ENCODE peak calls at places on chromosomes 13 and 19, in eight cellular contexts. H, Q, I, J, C, G, F and P are unnamed samples.

GRCh38 chr13:112444001-112444311 is 67.8 kb downstream of the SPACA7 start:
- DNase-seq in J (peak; percentile 26), I (peak; percentile 34), H (peak; percentile 44), C (peak; percentile 71), Q (peak; percentile 90), F (peak; percentile 64), G (peak; percentile 54), P (peak; percentile 66)

GRCh38 chr13:98761126-98761978 is 8.9 kb upstream of the SLC15A1 start:
- DNase-seq in C (peak; percentile 81), I (no peak), Q (no peak), J (peak; percentile 39), H (peak; percentile 34), F (no peak), G (peak; percentile 68), P (peak; percentile 40)

GRCh38 chr19:38247734-38248268 is 8.4 kb downstream of the PPP1R14A start:
- DNase-seq in C (peak; percentile 41), Q (no peak), H (peak; percentile 80), J (peak; percentile 63), G (no peak), F (no peak), I (no peak), P (no peak)

GRCh38 chr19:53606031-53606430 is 25.8 kb upstream of the DPRX start:
- DNase-seq in I (no peak), F (no peak), G (no peak), J (no peak), H (no peak), C (no peak), Q (no peak), P (no peak)

GRCh38 chr19:42184401-42184861 is 33.0 kb downstream of the DEDD2 start:
- DNase-seq in F (peak; percentile 79), C (peak; percentile 90), G (peak; percentile 67), H (peak; percentile 59), Q (peak; percentile 97), I (peak; percentile 64), J (peak; percentile 84), P (peak; percentile 72)

GRCh38 chr13:104460553-104460952 is 1394.3 kb upstream of the SLC10A2 start:
- DNase-seq in H (no peak), J (peak; percentile 53), Q (no peak), F (no peak), I (no peak), C (no peak), G (no peak), P (no peak)

GRCh38 chr13:30880151-30880551 is 25.9 kb upstream of the MEDAG start:
- DNase-seq in F (no peak), H (no peak), J (peak; percentile 82), G (no peak), I (no peak), Q (no peak), C (peak; percentile 87), P (no peak)

GRCh38 chr19:18233224-18233825 is 7.1 kb upstream of the PDE4C start:
- DNase-seq in H (peak; percentile 39), Q (peak; percentile 93), C (peak; percentile 68), G (peak; percentile 48), J (peak; percentile 45), I (no peak), F (no peak), P (peak; percentile 64)

GRCh38 chr19:13176345-13176744 is 26.1 kb downstream of the IER2 start:
- DNase-seq in Q (no peak), J (peak; percentile 79), G (no peak), F (no peak), H (no peak), C (no peak), I (no peak), P (no peak)

GRCh38 chr13:36750046-36750445 is 69.0 kb upstream of the RFXAP start:
- DNase-seq in J (no peak), H (no peak), F (no peak), Q (no peak), G (no peak), I (no peak), C (no peak), P (no peak)

GRCh38 chr13:37149380-37149779 is 43.9 kb upstream of the CSNK1A1L start:
- DNase-seq in J (no peak), G (no peak), F (no peak), I (no peak), Q (peak; percentile 10), C (no peak), H (no peak), P (no peak)

GRCh38 chr13:37602743-37603381 is 4.3 kb upstream of the POSTN start:
- DNase-seq in G (no peak), C (peak; percentile 70), F (no peak), Q (no peak), I (no peak), J (peak; percentile 36), H (peak; percentile 5), P (no peak)

DNA sequence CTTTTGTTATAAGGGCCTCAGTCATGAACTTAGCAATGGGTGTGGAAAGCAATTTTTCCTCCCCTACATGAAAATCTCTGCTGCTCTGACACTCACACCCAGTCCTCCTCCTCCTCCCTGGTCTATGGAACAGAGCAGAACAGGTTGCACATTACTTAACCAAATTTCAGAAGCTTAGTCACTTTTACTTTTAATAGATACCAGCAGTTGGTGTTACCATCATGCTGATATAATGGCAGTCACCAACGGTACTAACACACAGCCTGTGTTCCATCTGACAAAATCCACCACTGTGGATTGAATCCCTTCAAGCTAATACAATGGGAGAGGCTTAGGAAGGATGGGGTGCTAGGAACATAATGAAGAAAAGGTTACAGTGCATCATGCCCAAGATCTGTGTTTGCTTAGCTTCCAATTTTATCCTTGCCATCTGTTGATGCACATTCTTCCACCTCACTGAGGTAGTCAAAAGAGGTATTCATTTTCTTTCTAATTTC is 9.8 kb downstream of the TPT1 start:
- DNase-seq in Q (no peak), J (no peak), F (no peak), G (no peak), C (no peak), H (no peak), I (no peak), P (no peak)
- H3K4me1 ChIP-seq in Q (peaks cover 11% of the 10 kb centered on the region), J (peaks cover 21% of the 10 kb centered on the region), F (no peaks in the 10 kb centered on the region), G (no peaks in the 10 kb centered on the region), C (peaks cover 67% of the 10 kb centered on the region), H (peaks cover 82% of the 10 kb centered on the region), I (peaks cover 75% of the 10 kb centered on the region), P (peaks cover 38% of the 10 kb centered on the region)

GRCh38 chr19:48443262-48443661 is 2.5 kb upstream of the GRWD1 start:
- DNase-seq in Q (peak; percentile 62), J (no peak), H (no peak), I (no peak), F (no peak), G (no peak), C (peak; percentile 50), P (no peak)
- TF ChIP-seq EZH2 in Q (no peak), J (peak; percentile 72), H (no peak), I (no peak), F (no peak), G (no peak), C (no peak), P (no peak)

DNA sequence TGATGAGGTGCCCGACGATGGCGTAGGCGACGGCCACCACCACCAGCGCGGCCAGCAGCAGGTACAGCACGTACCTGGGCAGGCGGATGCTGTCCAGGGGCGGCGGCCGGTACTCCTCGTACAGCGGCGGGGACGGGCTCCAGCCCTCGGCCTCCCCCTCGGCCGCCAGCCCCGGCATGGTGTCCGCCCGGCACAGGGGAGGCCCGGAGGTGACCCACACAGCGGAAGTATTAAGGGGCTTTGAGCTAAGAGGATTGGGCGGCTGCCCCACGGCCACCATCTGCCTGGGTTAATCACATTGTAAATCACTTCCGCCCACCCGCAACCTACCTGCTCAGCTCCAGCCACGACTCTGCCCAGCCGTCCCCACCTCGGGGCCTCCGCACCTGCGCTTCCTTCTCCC is at the start of gene SMIM44:
- DNase-seq in Q (no peak), F (no peak), G (no peak), C (no peak), I (no peak), J (no peak), H (no peak), P (no peak)
- H3K4me2 ChIP-seq in Q (no peak within 1 kb of the TSS), F (no peak within 1 kb of the TSS), G (no peak within 1 kb of the TSS), C (peak within 1 kb of the TSS; percentile 23), I (no peak within 1 kb of the TSS), J (no peak within 1 kb of the TSS), H (no peak within 1 kb of the TSS), P (no peak within 1 kb of the TSS)

GRCh38 chr13:40613954-40614353 is 52.5 kb downstream of the FOXO1 start:
- DNase-seq in Q (no peak), J (no peak), I (no peak), F (no peak), G (no peak), C (no peak), H (no peak), P (no peak)

GRCh38 chr13:40609972-40610726 is 56.3 kb downstream of the FOXO1 start:
- DNase-seq in J (peak; percentile 30), C (no peak), Q (no peak), I (no peak), H (no peak), F (no peak), G (no peak), P (no peak)

GRCh38 chr13:40613192-40613818 is 53.1 kb downstream of the FOXO1 start:
- DNase-seq in F (no peak), I (no peak), J (no peak), G (no peak), C (no peak), Q (no peak), H (no peak), P (no peak)

GRCh38 chr13:40611004-40611403 is 55.4 kb downstream of the FOXO1 start:
- DNase-seq in Q (no peak), F (no peak), G (no peak), H (no peak), C (no peak), J (no peak), I (no peak), P (no peak)

GRCh38 chr13:40611635-40612422 is 54.6 kb downstream of the FOXO1 start:
- DNase-seq in I (no peak), F (no peak), G (no peak), H (no peak), Q (no peak), C (no peak), J (no peak), P (no peak)
- H3K4me1 ChIP-seq in I (no peaks in the 10 kb centered on the region), F (peaks cover 5% of the 10 kb centered on the region), G (no peaks in the 10 kb centered on the region), H (peaks cover 31% of the 10 kb centered on the region), Q (peaks cover 74% of the 10 kb centered on the region), C (no peaks in the 10 kb centered on the region), J (no peaks in the 10 kb centered on the region), P (no peaks in the 10 kb centered on the region)

GRCh38 chr13:52739468-52740071 is at the start of gene CNMD:
- DNase-seq in H (no peak), J (no peak), F (no peak), I (no peak), Q (peak; percentile 73), G (no peak), C (no peak), P (no peak)
- TF ChIP-seq EZH2 in H (no peak), J (peak; percentile 91), F (no peak), I (no peak), Q (no peak), G (no peak), C (no peak), P (no peak)

GRCh38 chr13:42875448-42876269 is 94.3 kb downstream of the FAM216B start:
- DNase-seq in G (no peak), C (peak; percentile 9), I (no peak), Q (peak; percentile 91), J (no peak), F (peak; percentile 43), H (no peak), P (no peak)
- H3K4me2 ChIP-seq in G (no peak overlapping the region), C (no peak overlapping the region), I (no peak overlapping the region), Q (peak overlapping the region; percentile 68), J (peak overlapping the region; percentile 15), F (peak overlapping the region; percentile 84), H (no peak overlapping the region), P (no peak overlapping the region)